ENCODE peak calls at places on chromosomes 7 and 10, in eight cellular contexts. U is occipital lobe; Q is stimulated activated CD4-positive, alpha-beta T cell treated with anti-CD3 and anti-CD28 coated beads, Interleukin-2, amount 100 ng/mL, for 24 hours; H is iPS DF 19.7; G is iris pigment epithelial cell; N is adipocyte; I is progenitor cell of endocrine pancreas; A is left cardiac atrium. W is an unnamed sample.
A peak's percentile ranks its signal among the peaks of the same experiment; 100 is the strongest.

GRCh38 chr7:132970257-132970656 is 111.6 kb downstream of the CHCHD3 start:
- DNase-seq in I (no peak), N (no peak), H (no peak), Q (no peak), G (no peak), A (no peak), U (no peak), W (no peak)

GRCh38 chr10:22607261-22607660 is 107.1 kb downstream of the PIP4K2A start:
- DNase-seq in U (no peak), Q (no peak), I (no peak), H (no peak), G (no peak), A (no peak), N (no peak), W (no peak)

GRCh38 chr7:27181176-27181520 is 3.9 kb downstream of the HOXA11 start:
- DNase-seq in H (no peak), U (no peak), G (no peak), N (no peak), Q (no peak), A (no peak), I (no peak), W (no peak)

GRCh38 chr10:69418052-69418752 is 1.5 kb upstream of the TACR2 start:
- DNase-seq in U (no peak), Q (no peak), I (no peak), G (no peak), H (no peak), N (no peak), A (no peak), W (no peak)

GRCh38 chr7:69659964-69660363 is 61.7 kb downstream of the AUTS2 start:
- DNase-seq in A (no peak), U (no peak), Q (no peak), G (peak; percentile 4), N (peak; percentile 70), I (no peak), H (peak; percentile 48), W (no peak)

GRCh38 chr7:18778594-18778993 is 283.0 kb downstream of the HDAC9 start:
- DNase-seq in G (peak; percentile 79), N (peak; percentile 36), Q (no peak), A (no peak), H (no peak), U (no peak), I (no peak), W (no peak)

GRCh38 chr7:155291045-155291530 is 6.6 kb upstream of the INSIG1 start:
- DNase-seq in I (no peak), A (peak; percentile 47), N (peak; percentile 22), Q (no peak), U (no peak), G (peak; percentile 57), H (no peak), W (no peak)

GRCh38 chr7:151833691-151834090 is 43.2 kb downstream of the PRKAG2 start:
- DNase-seq in U (no peak), Q (no peak), A (no peak), H (no peak), I (no peak), G (no peak), N (no peak), W (no peak)

GRCh38 chr10:43256531-43257209 is 10.2 kb downstream of the RASGEF1A start:
- DNase-seq in H (no peak), Q (no peak), A (no peak), I (no peak), N (no peak), U (no peak), G (no peak), W (no peak)

GRCh38 chr7:94706991-94707390 is 51.1 kb upstream of the SGCE start:
- DNase-seq in Q (no peak), A (no peak), I (no peak), G (no peak), H (no peak), N (no peak), U (no peak), W (no peak)

GRCh38 chr7:293681-294439 is 3.9 kb downstream of the FOXL3 start:
- DNase-seq in U (no peak), H (no peak), A (no peak), G (no peak), Q (no peak), I (no peak), N (no peak), W (no peak)

GRCh38 chr10:45441791-45442190 is 67.8 kb downstream of the ALOX5 start:
- DNase-seq in Q (no peak), G (no peak), U (no peak), I (no peak), A (no peak), H (no peak), N (no peak), W (no peak)

GRCh38 chr7:103636153-103636552 is 190.1 kb upstream of the SLC26A5 start:
- DNase-seq in Q (no peak), I (no peak), A (no peak), U (no peak), H (no peak), N (no peak), G (peak; percentile 44), W (no peak)

GRCh38 chr10:133226251-133226808 is 3.7 kb upstream of the UTF1 start:
- DNase-seq in I (no peak), U (no peak), H (no peak), Q (no peak), G (no peak), N (no peak), A (no peak), W (no peak)

GRCh38 chr7:157401567-157402387 is 65.0 kb downstream of the DNAJB6 start:
- DNase-seq in A (no peak), U (no peak), H (no peak), Q (no peak), I (no peak), N (no peak), G (no peak), W (no peak)

GRCh38 chr10:25747038-25747437 is 187.0 kb upstream of the MYO3A start:
- DNase-seq in U (no peak), I (no peak), N (no peak), H (no peak), A (no peak), Q (no peak), G (peak; percentile 31), W (no peak)

GRCh38 chr7:18345641-18346234 is 149.8 kb upstream of the HDAC9 start:
- DNase-seq in G (peak; percentile 38), N (peak; percentile 82), H (no peak), I (peak; percentile 28), A (no peak), Q (peak; percentile 4), U (no peak), W (no peak)

GRCh38 chr10:70832852-70833542 is 17.2 kb downstream of the SGPL1 start:
- DNase-seq in G (peak; percentile 96), A (no peak), H (no peak), I (no peak), N (peak; percentile 80), U (no peak), Q (no peak), W (no peak)

GRCh38 chr7:111401516-111401915 is 160.8 kb downstream of the IMMP2L start:
- DNase-seq in I (no peak), Q (no peak), H (no peak), G (peak; percentile 25), A (no peak), U (no peak), N (no peak), W (no peak)

GRCh38 chr10:114103286-114103685 is 59.6 kb downstream of the ADRB1 start:
- DNase-seq in H (no peak), I (no peak), G (peak; percentile 71), Q (no peak), N (peak; percentile 85), A (no peak), U (peak; percentile 13), W (no peak)

GRCh38 chr10:118870467-118871243 is 115.9 kb upstream of the CACUL1 start:
- DNase-seq in A (peak; percentile 55), H (peak; percentile 5), U (peak; percentile 19), G (peak; percentile 93), N (peak; percentile 82), Q (no peak), I (no peak), W (no peak)

GRCh38 chr7:117143066-117143465 is 179.8 kb downstream of the WNT2 start:
- DNase-seq in U (no peak), Q (no peak), G (no peak), A (no peak), N (no peak), I (no peak), H (no peak), W (no peak)

GRCh38 chr10:90871279-90871760 is 454 bp upstream of the RPP30 start:
- DNase-seq in H (peak; percentile 85), G (peak; percentile 86), Q (peak; percentile 35), N (peak; percentile 86), I (peak; percentile 14), A (peak; percentile 45), U (peak; percentile 8), W (no peak)

GRCh38 chr10:125722811-125723210 is 3.3 kb downstream of the EDRF1 start:
- DNase-seq in A (no peak), N (no peak), I (no peak), H (no peak), G (no peak), U (no peak), Q (no peak), W (no peak)

GRCh38 chr10:43229208-43230061 is 37.4 kb downstream of the RASGEF1A start:
- DNase-seq in A (peak; percentile 26), Q (peak; percentile 46), H (no peak), G (no peak), N (peak; percentile 20), I (peak; percentile 38), U (no peak), W (no peak)

GRCh38 chr7:1452205-1452604 is 7.1 kb downstream of the MICALL2 start:
- DNase-seq in N (no peak), U (no peak), H (no peak), A (no peak), G (no peak), Q (no peak), I (no peak), W (no peak)

GRCh38 chr10:123548779-123549178 is 117.4 kb upstream of the GPR26 start:
- DNase-seq in H (no peak), Q (no peak), A (no peak), U (no peak), G (no peak), I (no peak), N (no peak), W (no peak)

GRCh38 chr7:100801833-100802568 is 25.3 kb downstream of the EPHB4 start:
- DNase-seq in G (peak; percentile 74), U (no peak), N (peak; percentile 95), A (peak; percentile 59), H (no peak), I (peak; percentile 34), Q (no peak), W (no peak)

GRCh38 chr10:44016589-44017482 is 368.1 kb downstream of the CXCL12 start:
- DNase-seq in I (no peak), H (no peak), Q (no peak), G (no peak), U (no peak), N (no peak), A (no peak), W (no peak)

GRCh38 chr7:42843209-42843800 is 68.6 kb downstream of the C7orf25 start:
- DNase-seq in G (peak; percentile 47), I (no peak), Q (peak; percentile 29), H (peak; percentile 28), N (peak; percentile 83), A (peak; percentile 34), U (no peak), W (no peak)

GRCh38 chr7:107047902-107048782 is 3.6 kb downstream of the PRKAR2B start:
- DNase-seq in N (no peak), A (no peak), I (no peak), U (no peak), G (peak; percentile 70), Q (no peak), H (no peak), W (no peak)

GRCh38 chr10:96501985-96502384 is 11.7 kb downstream of the TLL2 start:
- DNase-seq in H (no peak), N (no peak), Q (no peak), I (no peak), U (no peak), G (peak; percentile 27), A (no peak), W (no peak)

GRCh38 chr7:82230826-82231581 is 212.6 kb downstream of the CACNA2D1 start:
- DNase-seq in N (no peak), U (no peak), I (no peak), Q (no peak), H (no peak), G (no peak), A (no peak), W (no peak)